ENCODE peak calls at places on chromosomes 3 and 15, in eight cellular contexts. One of them, this sample, is unnamed.

GRCh38 chr3:67048716-67049076 is 50.6 kb downstream of the KBTBD8 start:
- DNase-seq in transverse colon: no peak
- DNase-seq in mesothelial cell of epicardium: no peak
- DNase-seq in psoas muscle: no peak
- DNase-seq in AG09319: no peak
- DNase-seq in PC-3: no peak
- DNase-seq in cardiac fibroblast: no peak
- DNase-seq in fibroblast of villous mesenchyme: no peak
- DNase-seq in this sample: no peak

GRCh38 chr3:64674591-64675076 is 13.2 kb downstream of the ADAMTS9 start:
- DNase-seq in transverse colon: no peak
- DNase-seq in mesothelial cell of epicardium: no peak
- DNase-seq in psoas muscle: no peak
- DNase-seq in AG09319: no peak
- DNase-seq in PC-3: no peak
- DNase-seq in cardiac fibroblast: peak
- DNase-seq in fibroblast of villous mesenchyme: no peak
- DNase-seq in this sample: no peak

GRCh38 chr15:39388118-39388517 is 192.8 kb upstream of the THBS1 start:
- DNase-seq in transverse colon: no peak
- DNase-seq in mesothelial cell of epicardium: no peak
- DNase-seq in psoas muscle: no peak
- DNase-seq in AG09319: no peak
- DNase-seq in PC-3: no peak
- DNase-seq in cardiac fibroblast: no peak
- DNase-seq in fibroblast of villous mesenchyme: no peak
- DNase-seq in this sample: no peak

GRCh38 chr15:68801572-68802148 is 19.0 kb downstream of the ANP32A start:
- DNase-seq in transverse colon: no peak
- DNase-seq in mesothelial cell of epicardium: no peak
- DNase-seq in psoas muscle: no peak
- DNase-seq in AG09319: no peak
- DNase-seq in PC-3: no peak
- DNase-seq in cardiac fibroblast: no peak
- DNase-seq in fibroblast of villous mesenchyme: no peak
- DNase-seq in this sample: no peak

GRCh38 chr3:127762077-127762786 is 60.1 kb downstream of the MGLL start:
- DNase-seq in transverse colon: peak
- DNase-seq in mesothelial cell of epicardium: no peak
- DNase-seq in psoas muscle: peak
- DNase-seq in AG09319: no peak
- DNase-seq in PC-3: no peak
- DNase-seq in cardiac fibroblast: peak
- DNase-seq in fibroblast of villous mesenchyme: no peak
- DNase-seq in this sample: no peak

GRCh38 chr15:58951388-58952060 is 18.0 kb upstream of the SLTM start:
- DNase-seq in transverse colon: no peak
- DNase-seq in mesothelial cell of epicardium: no peak
- DNase-seq in psoas muscle: no peak
- DNase-seq in AG09319: peak
- DNase-seq in PC-3: peak
- DNase-seq in cardiac fibroblast: peak
- DNase-seq in fibroblast of villous mesenchyme: peak
- DNase-seq in this sample: peak

GRCh38 chr3:45249391-45249790 is 23.3 kb upstream of the TMEM158 start:
- DNase-seq in transverse colon: no peak
- DNase-seq in mesothelial cell of epicardium: no peak
- DNase-seq in psoas muscle: no peak
- DNase-seq in AG09319: no peak
- DNase-seq in PC-3: peak
- DNase-seq in cardiac fibroblast: no peak
- DNase-seq in fibroblast of villous mesenchyme: no peak
- DNase-seq in this sample: no peak

GRCh38 chr3:156599475-156599874 is 44.6 kb upstream of the SSR3 start:
- DNase-seq in transverse colon: no peak
- DNase-seq in mesothelial cell of epicardium: no peak
- DNase-seq in psoas muscle: no peak
- DNase-seq in AG09319: no peak
- DNase-seq in PC-3: no peak
- DNase-seq in cardiac fibroblast: no peak
- DNase-seq in fibroblast of villous mesenchyme: no peak
- DNase-seq in this sample: no peak

GRCh38 chr15:56869573-56869972 is 48.9 kb upstream of the TCF12 start:
- DNase-seq in transverse colon: peak
- DNase-seq in mesothelial cell of epicardium: no peak
- DNase-seq in psoas muscle: peak
- DNase-seq in AG09319: no peak
- DNase-seq in PC-3: no peak
- DNase-seq in cardiac fibroblast: peak
- DNase-seq in fibroblast of villous mesenchyme: peak
- DNase-seq in this sample: peak

DNA sequence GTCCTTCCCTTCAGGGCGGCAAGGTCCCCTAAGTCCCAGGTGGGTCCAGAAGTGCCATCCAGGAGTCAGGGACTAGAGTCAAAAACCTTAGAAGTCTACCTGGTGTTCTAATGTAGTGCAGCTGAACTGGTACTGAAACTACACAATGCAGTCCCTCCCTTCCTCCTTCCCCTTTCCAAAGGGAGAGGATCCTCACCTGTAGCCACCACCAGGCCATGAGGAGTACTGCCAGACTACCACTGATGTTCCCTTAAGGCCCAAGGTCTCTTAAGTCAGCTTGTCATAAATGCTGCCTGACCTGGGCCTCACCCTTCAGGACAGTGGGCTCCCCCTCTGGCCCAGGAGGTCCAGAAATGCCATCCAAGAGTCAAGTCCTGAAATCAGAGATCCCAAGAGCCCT is 98.9 kb downstream of the ULK4 start:
- DNase-seq in transverse colon: no peak
- DNase-seq in mesothelial cell of epicardium: no peak
- DNase-seq in psoas muscle: no peak
- DNase-seq in AG09319: no peak
- DNase-seq in PC-3: peak
- DNase-seq in cardiac fibroblast: no peak
- DNase-seq in fibroblast of villous mesenchyme: no peak
- DNase-seq in this sample: peak
- TF ChIP-seq CTCF in transverse colon: no peak
- TF ChIP-seq CTCF in mesothelial cell of epicardium: no peak
- TF ChIP-seq CTCF in psoas muscle: no peak
- TF ChIP-seq CTCF in AG09319: no peak
- TF ChIP-seq CTCF in PC-3: peak
- TF ChIP-seq CTCF in cardiac fibroblast: peak
- TF ChIP-seq CTCF in fibroblast of villous mesenchyme: peak
- TF ChIP-seq CTCF in this sample: no peak

GRCh38 chr3:52533623-52534280 is at the start of gene NT5DC2:
- DNase-seq in transverse colon: peak
- DNase-seq in mesothelial cell of epicardium: peak
- DNase-seq in psoas muscle: peak
- DNase-seq in AG09319: peak
- DNase-seq in PC-3: peak
- DNase-seq in cardiac fibroblast: peak
- DNase-seq in fibroblast of villous mesenchyme: peak
- DNase-seq in this sample: peak
- TF ChIP-seq CTCF in transverse colon: no peak
- TF ChIP-seq CTCF in mesothelial cell of epicardium: no peak
- TF ChIP-seq CTCF in psoas muscle: no peak
- TF ChIP-seq CTCF in AG09319: peak
- TF ChIP-seq CTCF in PC-3: peak
- TF ChIP-seq CTCF in cardiac fibroblast: no peak
- TF ChIP-seq CTCF in fibroblast of villous mesenchyme: no peak
- TF ChIP-seq CTCF in this sample: no peak

GRCh38 chr15:66830358-66830757 is 128.3 kb downstream of the SMAD6 start:
- DNase-seq in transverse colon: no peak
- DNase-seq in mesothelial cell of epicardium: no peak
- DNase-seq in psoas muscle: no peak
- DNase-seq in AG09319: no peak
- DNase-seq in PC-3: peak
- DNase-seq in cardiac fibroblast: peak
- DNase-seq in fibroblast of villous mesenchyme: peak
- DNase-seq in this sample: peak
- TF ChIP-seq CTCF in transverse colon: no peak
- TF ChIP-seq CTCF in mesothelial cell of epicardium: no peak
- TF ChIP-seq CTCF in psoas muscle: no peak
- TF ChIP-seq CTCF in AG09319: no peak
- TF ChIP-seq CTCF in PC-3: peak
- TF ChIP-seq CTCF in cardiac fibroblast: no peak
- TF ChIP-seq CTCF in fibroblast of villous mesenchyme: no peak
- TF ChIP-seq CTCF in this sample: no peak

GRCh38 chr15:77682564-77682963 is 49.9 kb upstream of the LINGO1 start:
- DNase-seq in transverse colon: no peak
- DNase-seq in mesothelial cell of epicardium: no peak
- DNase-seq in psoas muscle: no peak
- DNase-seq in AG09319: no peak
- DNase-seq in PC-3: no peak
- DNase-seq in cardiac fibroblast: no peak
- DNase-seq in fibroblast of villous mesenchyme: no peak
- DNase-seq in this sample: no peak

GRCh38 chr15:77685082-77685815 is 52.5 kb upstream of the LINGO1 start:
- DNase-seq in transverse colon: no peak
- DNase-seq in mesothelial cell of epicardium: no peak
- DNase-seq in psoas muscle: no peak
- DNase-seq in AG09319: no peak
- DNase-seq in PC-3: no peak
- DNase-seq in cardiac fibroblast: no peak
- DNase-seq in fibroblast of villous mesenchyme: no peak
- DNase-seq in this sample: no peak

GRCh38 chr15:77688270-77689058 is 55.8 kb upstream of the LINGO1 start:
- DNase-seq in transverse colon: no peak
- DNase-seq in mesothelial cell of epicardium: no peak
- DNase-seq in psoas muscle: peak
- DNase-seq in AG09319: no peak
- DNase-seq in PC-3: no peak
- DNase-seq in cardiac fibroblast: no peak
- DNase-seq in fibroblast of villous mesenchyme: no peak
- DNase-seq in this sample: no peak

GRCh38 chr15:77689821-77690220 is 57.1 kb upstream of the LINGO1 start:
- DNase-seq in transverse colon: no peak
- DNase-seq in mesothelial cell of epicardium: no peak
- DNase-seq in psoas muscle: no peak
- DNase-seq in AG09319: no peak
- DNase-seq in PC-3: no peak
- DNase-seq in cardiac fibroblast: no peak
- DNase-seq in fibroblast of villous mesenchyme: no peak
- DNase-seq in this sample: no peak

DNA sequence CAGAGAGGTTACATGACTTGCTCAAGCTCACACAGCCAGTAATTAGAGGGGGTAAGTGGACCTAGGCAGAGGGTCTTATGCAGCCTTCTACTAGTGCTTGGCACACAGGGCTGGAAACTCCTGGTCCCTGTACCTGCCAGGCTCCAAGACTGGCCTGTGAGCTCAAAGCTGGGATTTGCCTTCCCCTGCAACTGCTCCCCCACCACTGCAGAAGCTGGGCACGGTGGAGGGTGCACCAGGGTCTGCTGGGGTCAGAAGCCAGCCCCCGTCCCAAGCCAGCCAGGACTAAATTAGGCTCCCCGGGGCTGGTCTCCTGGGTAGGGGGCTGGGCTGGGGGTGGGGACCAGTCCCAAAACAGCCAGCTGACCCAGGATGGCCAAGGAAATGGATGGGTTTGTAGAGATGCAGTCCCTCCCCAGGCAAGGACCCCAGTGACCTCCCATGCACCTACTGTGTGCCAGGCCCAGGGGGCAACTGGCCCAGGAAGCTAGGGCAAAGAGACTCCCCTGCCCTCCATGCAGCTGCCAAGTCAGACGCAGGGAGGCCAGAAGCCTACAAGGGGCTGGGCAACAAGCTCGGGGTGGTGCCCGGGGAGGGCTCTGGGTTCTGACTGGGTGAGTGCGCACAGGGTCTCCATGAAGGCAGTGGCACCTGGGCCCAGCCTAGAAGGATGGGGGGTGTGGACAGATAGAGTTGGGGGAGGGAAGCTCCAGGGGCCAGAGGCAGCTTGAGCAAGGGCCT is 51.8 kb upstream of the LINGO1 start:
- DNase-seq in transverse colon: no peak
- DNase-seq in mesothelial cell of epicardium: no peak
- DNase-seq in psoas muscle: no peak
- DNase-seq in AG09319: no peak
- DNase-seq in PC-3: no peak
- DNase-seq in cardiac fibroblast: no peak
- DNase-seq in fibroblast of villous mesenchyme: no peak
- DNase-seq in this sample: no peak
- TF ChIP-seq CTCF in transverse colon: no peak
- TF ChIP-seq CTCF in mesothelial cell of epicardium: no peak
- TF ChIP-seq CTCF in psoas muscle: no peak
- TF ChIP-seq CTCF in AG09319: no peak
- TF ChIP-seq CTCF in PC-3: no peak
- TF ChIP-seq CTCF in cardiac fibroblast: no peak
- TF ChIP-seq CTCF in fibroblast of villous mesenchyme: no peak
- TF ChIP-seq CTCF in this sample: no peak

DNA sequence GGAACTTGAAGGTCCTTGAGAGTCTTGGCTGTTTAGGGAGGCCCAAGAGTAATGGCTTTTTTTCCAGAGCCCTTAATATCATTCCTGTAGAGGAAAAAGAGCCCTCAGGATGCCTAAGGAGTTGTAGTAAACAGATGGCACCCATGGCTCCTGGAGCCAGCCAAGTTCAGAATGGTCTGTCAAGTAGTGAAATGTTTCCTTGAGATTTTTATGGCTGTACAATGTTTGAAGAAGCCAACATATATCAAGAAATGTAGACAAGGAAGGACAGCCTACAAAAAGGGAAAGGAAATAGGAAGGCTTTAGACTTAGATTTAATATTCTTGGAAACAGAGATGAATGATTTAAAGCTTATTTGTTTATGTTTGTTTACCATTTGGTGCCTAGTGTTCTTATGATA is 334.8 kb downstream of the SATB1 start:
- DNase-seq in transverse colon: no peak
- DNase-seq in mesothelial cell of epicardium: no peak
- DNase-seq in psoas muscle: no peak
- DNase-seq in AG09319: no peak
- DNase-seq in PC-3: no peak
- DNase-seq in cardiac fibroblast: no peak
- DNase-seq in fibroblast of villous mesenchyme: no peak
- DNase-seq in this sample: no peak
- TF ChIP-seq CTCF in transverse colon: no peak
- TF ChIP-seq CTCF in mesothelial cell of epicardium: no peak
- TF ChIP-seq CTCF in psoas muscle: no peak
- TF ChIP-seq CTCF in AG09319: no peak
- TF ChIP-seq CTCF in PC-3: no peak
- TF ChIP-seq CTCF in cardiac fibroblast: no peak
- TF ChIP-seq CTCF in fibroblast of villous mesenchyme: no peak
- TF ChIP-seq CTCF in this sample: no peak

This sample was measured in MCF 10A.